ENCODE peak calls at places on chromosomes 1 and 21, in ten cellular contexts. O is transverse colon, M is hepatocyte, E is endothelial cell of umbilical vein, F is neural progenitor cell, Y is ovary, P is keratinocyte, A is psoas muscle, H is esophagus squamous epithelium, J is BE2C. N is an unnamed sample.

GRCh38 chr1:33326690-33327300 is 5.9 kb upstream of the A3GALT2 start:
- DNase-seq in O (no peak), M (no peak), E (no peak), F (no peak), Y (no peak), P (no peak), A (peak; percentile 55), H (no peak), J (no peak), N (no peak)

GRCh38 chr1:67793562-67793961 is 39.7 kb downstream of the GNG12 start:
- DNase-seq in O (no peak), M (no peak), E (peak; percentile 64), F (no peak), Y (no peak), P (no peak), A (no peak), H (no peak), J (no peak), N (no peak)

GRCh38 chr1:169460193-169460833 is 25.4 kb downstream of the SLC19A2 start:
- DNase-seq in O (no peak), M (no peak), E (peak; percentile 12), F (no peak), Y (peak; percentile 18), P (no peak), A (peak; percentile 63), H (no peak), J (no peak), N (no peak)

GRCh38 chr1:61839702-61840101 is 97.4 kb downstream of the PATJ start:
- DNase-seq in O (no peak), M (no peak), E (peak; percentile 71), F (no peak), Y (no peak), P (no peak), A (no peak), H (no peak), J (no peak), N (no peak)

GRCh38 chr1:161229896-161230295 is 4.0 kb downstream of the TOMM40L start:
- DNase-seq in O (no peak), M (no peak), E (no peak), F (peak; percentile 39), Y (no peak), P (no peak), A (no peak), H (no peak), J (no peak), N (no peak)

GRCh38 chr21:36656138-36656537 is 42.8 kb upstream of the SIM2 start:
- DNase-seq in O (no peak), M (peak; percentile 50), E (no peak), F (no peak), Y (no peak), P (peak; percentile 21), A (no peak), H (no peak), J (no peak), N (peak; percentile 71)

GRCh38 chr1:174358786-174359453 is 88.8 kb upstream of the GPR52 start:
- DNase-seq in O (peak; percentile 35), M (no peak), E (peak; percentile 15), F (no peak), Y (no peak), P (no peak), A (no peak), H (no peak), J (peak; percentile 49), N (no peak)

GRCh38 chr1:162905174-162905573 is 44.2 kb upstream of the CCDC190 start:
- DNase-seq in O (no peak), M (no peak), E (no peak), F (peak; percentile 9), Y (no peak), P (no peak), A (no peak), H (no peak), J (no peak), N (no peak)

GRCh38 chr1:159957824-159958268 is 3.8 kb upstream of the SLAMF9 start:
- DNase-seq in O (no peak), M (no peak), E (no peak), F (no peak), Y (no peak), P (no peak), A (no peak), H (no peak), J (no peak), N (no peak)

GRCh38 chr1:91685994-91686393 is 185.3 kb downstream of the CDC7 start:
- DNase-seq in O (no peak), M (no peak), E (peak; percentile 74), F (no peak), Y (no peak), P (no peak), A (no peak), H (no peak), J (no peak), N (no peak)

GRCh38 chr1:7508052-7508745 is 262.9 kb upstream of the VAMP3 start:
- DNase-seq in O (no peak), M (no peak), E (no peak), F (no peak), Y (no peak), P (no peak), A (peak; percentile 30), H (no peak), J (no peak), N (no peak)

GRCh38 chr1:153384996-153385580 is 5.8 kb downstream of the S100A8 start:
- DNase-seq in O (no peak), M (no peak), E (no peak), F (no peak), Y (no peak), P (no peak), A (no peak), H (no peak), J (no peak), N (no peak)

GRCh38 chr1:67853704-67854103 is 20.4 kb upstream of the GNG12 start:
- DNase-seq in O (peak; percentile 52), M (peak; percentile 80), E (peak; percentile 89), F (peak; percentile 95), Y (peak; percentile 79), P (no peak), A (peak; percentile 50), H (no peak), J (peak; percentile 64), N (peak; percentile 59)

GRCh38 chr1:236524142-236524891 is 535 bp downstream of the LGALS8 start:
- DNase-seq in O (peak; percentile 57), M (peak; percentile 86), E (peak; percentile 75), F (peak; percentile 68), Y (no peak), P (no peak), A (no peak), H (no peak), J (peak; percentile 68), N (peak; percentile 60)

DNA sequence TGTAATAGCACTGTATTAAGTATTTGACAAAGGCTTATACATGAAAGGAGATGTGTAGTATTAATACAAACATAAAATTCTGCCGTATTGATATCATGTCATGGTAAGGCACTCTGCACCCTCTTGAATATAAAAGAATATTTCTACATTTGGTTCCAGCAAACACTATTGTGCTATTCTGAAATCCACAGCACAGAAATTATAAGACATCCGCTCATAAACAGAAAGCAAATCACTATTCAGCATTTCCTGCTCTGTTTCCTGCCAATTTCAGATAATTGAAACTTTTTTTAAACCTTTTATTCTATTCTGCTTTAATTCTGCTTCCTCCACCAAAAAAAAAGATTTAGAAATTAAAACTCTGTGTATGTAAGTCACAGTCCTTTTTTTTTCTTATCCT is 39.6 kb upstream of the PLEKHO1 start:
- DNase-seq in O (no peak), M (no peak), E (peak; percentile 66), F (no peak), Y (no peak), P (no peak), A (no peak), H (no peak), J (no peak), N (no peak)
- H3K9me3 ChIP-seq in O (no peaks in the 10 kb centered on the region), M (peaks cover 5% of the 10 kb centered on the region), E (no peaks in the 10 kb centered on the region), F (peaks cover 1% of the 10 kb centered on the region), Y (peaks cover 3% of the 10 kb centered on the region), P (no peaks in the 10 kb centered on the region), A (peaks cover 10% of the 10 kb centered on the region), H (no peaks in the 10 kb centered on the region), J (no peaks in the 10 kb centered on the region), N (no peaks in the 10 kb centered on the region)

GRCh38 chr1:198667186-198667585 is 28.3 kb downstream of the PTPRC start:
- DNase-seq in O (no peak), M (no peak), E (no peak), F (no peak), Y (no peak), P (no peak), A (no peak), H (no peak), J (no peak), N (no peak)
- H3K4me1 ChIP-seq in O (no peaks in the 10 kb centered on the region), M (no peaks in the 10 kb centered on the region), E (peaks cover 16% of the 10 kb centered on the region), F (no peaks in the 10 kb centered on the region), Y (no peaks in the 10 kb centered on the region), P (peaks cover 31% of the 10 kb centered on the region), A (no peaks in the 10 kb centered on the region), H (no peaks in the 10 kb centered on the region), J (no peaks in the 10 kb centered on the region), N (no peaks in the 10 kb centered on the region)

GRCh38 chr1:83849191-83850061 is 149.5 kb downstream of the TTLL7 start:
- DNase-seq in O (no peak), M (no peak), E (peak; percentile 11), F (no peak), Y (no peak), P (no peak), A (no peak), H (no peak), J (no peak), N (no peak)
- TF ChIP-seq CTCF in O (no peak), M (no peak), E (no peak), F (no peak), Y (no peak), P (no peak), A (no peak), H (no peak), J (peak; percentile 8), N (no peak)

GRCh38 chr1:247905181-247905580 is 9.8 kb downstream of the OR2W3 start:
- DNase-seq in O (no peak), M (no peak), E (no peak), F (no peak), Y (no peak), P (no peak), A (no peak), H (no peak), J (no peak), N (no peak)

GRCh38 chr1:247904122-247904521 is 8.7 kb downstream of the OR2W3 start:
- DNase-seq in O (no peak), M (no peak), E (no peak), F (no peak), Y (no peak), P (no peak), A (no peak), H (no peak), J (no peak), N (no peak)

GRCh38 chr1:247905899-247906503 is 10.6 kb downstream of the OR2W3 start:
- DNase-seq in O (no peak), M (no peak), E (no peak), F (no peak), Y (no peak), P (no peak), A (no peak), H (no peak), J (no peak), N (no peak)

GRCh38 chr1:247906504-247907047 is 11.2 kb downstream of the OR2W3 start:
- DNase-seq in O (peak; percentile 25), M (no peak), E (peak; percentile 21), F (no peak), Y (no peak), P (no peak), A (no peak), H (no peak), J (no peak), N (no peak)

DNA sequence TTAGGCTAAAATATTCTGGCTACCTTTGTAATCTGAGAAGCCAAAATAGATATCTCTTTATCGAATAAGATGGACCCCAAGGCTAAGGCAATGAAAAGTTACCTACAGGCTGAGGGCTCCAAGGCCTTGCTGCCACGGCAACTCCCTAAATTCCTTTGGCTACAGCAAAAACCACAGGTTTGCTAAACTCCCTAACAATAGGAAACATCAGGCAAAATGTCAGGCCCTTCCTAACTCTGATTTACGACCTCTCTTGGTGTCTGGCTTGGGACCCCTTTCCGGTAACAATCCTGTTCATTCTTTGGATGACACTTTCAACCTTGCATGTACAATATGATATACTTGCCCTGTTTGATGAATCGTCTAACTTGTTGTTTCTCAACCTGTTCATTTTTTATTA is 11.3 kb upstream of the OR2T8 start:
- DNase-seq in O (no peak), M (no peak), E (no peak), F (no peak), Y (no peak), P (no peak), A (no peak), H (no peak), J (no peak), N (no peak)
- H3K9me3 ChIP-seq in O (no peaks in the 10 kb centered on the region), M (peaks cover 4% of the 10 kb centered on the region), E (peaks cover 4% of the 10 kb centered on the region), F (peaks cover 20% of the 10 kb centered on the region), Y (no peaks in the 10 kb centered on the region), P (no peaks in the 10 kb centered on the region), A (no peaks in the 10 kb centered on the region), H (no peaks in the 10 kb centered on the region), J (no peaks in the 10 kb centered on the region), N (peaks cover 4% of the 10 kb centered on the region)

N was measured in lung.